ENCODE peak calls at places on chromosomes 3 and 15, in four cellular contexts. One of them, this sample, is unnamed.

GRCh38 chr3:176566757-176567156 is 630.5 kb downstream of the TBL1XR1 start:
- DNase-seq in amniotic stem cell: no peak
- DNase-seq in dorsolateral prefrontal cortex: no peak
- DNase-seq in stimulated activated CD8-positive, alpha-beta memory T cell treated with anti-CD3 and anti-CD28 coated beads, Interleukin-15, amount 100 ng/mL, for 1 hour: no peak
- DNase-seq in this sample: no peak

GRCh38 chr3:102141096-102141912 is 292.0 kb downstream of the NFKBIZ start:
- DNase-seq in dorsolateral prefrontal cortex: no peak
- DNase-seq in stimulated activated CD8-positive, alpha-beta memory T cell treated with anti-CD3 and anti-CD28 coated beads, Interleukin-15, amount 100 ng/mL, for 1 hour: no peak
- DNase-seq in amniotic stem cell: no peak
- DNase-seq in this sample: no peak

GRCh38 chr15:41844814-41845213 is 6.2 kb downstream of the PLA2G4B start:
- DNase-seq in dorsolateral prefrontal cortex: no peak
- DNase-seq in stimulated activated CD8-positive, alpha-beta memory T cell treated with anti-CD3 and anti-CD28 coated beads, Interleukin-15, amount 100 ng/mL, for 1 hour: no peak
- DNase-seq in amniotic stem cell: no peak
- DNase-seq in this sample: no peak

GRCh38 chr3:12947504-12948369 is 106.4 kb upstream of the RPL32 start:
- DNase-seq in dorsolateral prefrontal cortex: no peak
- DNase-seq in stimulated activated CD8-positive, alpha-beta memory T cell treated with anti-CD3 and anti-CD28 coated beads, Interleukin-15, amount 100 ng/mL, for 1 hour: no peak
- DNase-seq in amniotic stem cell: peak; percentile 25
- DNase-seq in this sample: no peak

GRCh38 chr3:43632269-43632733 is 10.5 kb upstream of the ANO10 start:
- DNase-seq in dorsolateral prefrontal cortex: no peak
- DNase-seq in stimulated activated CD8-positive, alpha-beta memory T cell treated with anti-CD3 and anti-CD28 coated beads, Interleukin-15, amount 100 ng/mL, for 1 hour: no peak
- DNase-seq in amniotic stem cell: peak; percentile 46
- DNase-seq in this sample: no peak

GRCh38 chr3:4601926-4602325 is 108.8 kb downstream of the ITPR1 start:
- DNase-seq in amniotic stem cell: no peak
- DNase-seq in stimulated activated CD8-positive, alpha-beta memory T cell treated with anti-CD3 and anti-CD28 coated beads, Interleukin-15, amount 100 ng/mL, for 1 hour: no peak
- DNase-seq in dorsolateral prefrontal cortex: no peak
- DNase-seq in this sample: no peak

GRCh38 chr3:58167431-58168351 is 43.1 kb downstream of the DNASE1L3 start:
- DNase-seq in dorsolateral prefrontal cortex: peak; percentile 72
- DNase-seq in stimulated activated CD8-positive, alpha-beta memory T cell treated with anti-CD3 and anti-CD28 coated beads, Interleukin-15, amount 100 ng/mL, for 1 hour: no peak
- DNase-seq in amniotic stem cell: peak; percentile 9
- DNase-seq in this sample: peak; percentile 29

GRCh38 chr15:78932216-78932808 is 12.5 kb downstream of the CTSH start:
- DNase-seq in amniotic stem cell: no peak
- DNase-seq in stimulated activated CD8-positive, alpha-beta memory T cell treated with anti-CD3 and anti-CD28 coated beads, Interleukin-15, amount 100 ng/mL, for 1 hour: no peak
- DNase-seq in dorsolateral prefrontal cortex: no peak
- DNase-seq in this sample: no peak

GRCh38 chr3:187741403-187742350 is 3.6 kb downstream of the BCL6 start:
- DNase-seq in amniotic stem cell: peak; percentile 51
- DNase-seq in stimulated activated CD8-positive, alpha-beta memory T cell treated with anti-CD3 and anti-CD28 coated beads, Interleukin-15, amount 100 ng/mL, for 1 hour: peak; percentile 48
- DNase-seq in dorsolateral prefrontal cortex: peak; percentile 44
- DNase-seq in this sample: peak; percentile 55

GRCh38 chr3:195467641-195468390 is 25.0 kb upstream of the ACAP2 start:
- DNase-seq in dorsolateral prefrontal cortex: no peak
- DNase-seq in stimulated activated CD8-positive, alpha-beta memory T cell treated with anti-CD3 and anti-CD28 coated beads, Interleukin-15, amount 100 ng/mL, for 1 hour: no peak
- DNase-seq in amniotic stem cell: no peak
- DNase-seq in this sample: no peak

GRCh38 chr3:145125307-145125706 is 1035.7 kb downstream of the PLOD2 start:
- DNase-seq in stimulated activated CD8-positive, alpha-beta memory T cell treated with anti-CD3 and anti-CD28 coated beads, Interleukin-15, amount 100 ng/mL, for 1 hour: no peak
- DNase-seq in dorsolateral prefrontal cortex: no peak
- DNase-seq in amniotic stem cell: no peak
- DNase-seq in this sample: no peak

GRCh38 chr3:29286841-29287240 is 6.0 kb downstream of the RBMS3 start:
- DNase-seq in dorsolateral prefrontal cortex: no peak
- DNase-seq in amniotic stem cell: no peak
- DNase-seq in stimulated activated CD8-positive, alpha-beta memory T cell treated with anti-CD3 and anti-CD28 coated beads, Interleukin-15, amount 100 ng/mL, for 1 hour: no peak
- DNase-seq in this sample: no peak

This sample was measured in central memory CD8-positive, alpha-beta T cell.